ENCODE peak calls at places on chromosomes 7 and 10, in four cellular contexts. N, G, C and T are unnamed samples. For H3K4me1, the result is how much of the 10 kb centered on the place peaks cover.

GRCh38 chr10:23702977-23703414 is 264.1 kb downstream of the OTUD1 start:
- DNase-seq in N (peak), G (peak), C (peak), T (peak)

GRCh38 chr7:28205505-28205904 is 24.9 kb upstream of the JAZF1 start:
- DNase-seq in N (peak), G (no peak), C (no peak), T (no peak)

GRCh38 chr7:66739953-66740301 is 606 bp upstream of the RABGEF1 start:
- DNase-seq in N (no peak), C (no peak), G (peak), T (no peak)

GRCh38 chr7:107989618-107990373 is 13.2 kb downstream of the LAMB1 start:
- DNase-seq in G (no peak), N (no peak), C (no peak), T (no peak)

GRCh38 chr7:140972876-140973829 is 41.6 kb downstream of the MRPS33 start:
- DNase-seq in C (peak), G (no peak), N (no peak), T (no peak)

GRCh38 chr10:130000918-130001317 is 36.8 kb upstream of the EBF3 start:
- DNase-seq in N (no peak), C (no peak), G (no peak), T (no peak)

GRCh38 chr7:43439631-43440401 is 143.1 kb upstream of the STK17A start:
- DNase-seq in C (peak), N (peak), G (peak), T (no peak)

GRCh38 chr7:39321909-39322498 is 244.2 kb upstream of the YAE1 start:
- DNase-seq in N (no peak), C (no peak), G (no peak), T (no peak)

GRCh38 chr7:81294897-81295515 is 376.2 kb upstream of the SEMA3C start:
- DNase-seq in N (no peak), C (no peak), G (no peak), T (peak)

GRCh38 chr10:99296605-99297004 is 32.6 kb upstream of the CNNM1 start:
- DNase-seq in G (no peak), N (no peak), C (no peak), T (no peak)

GRCh38 chr7:31858051-31858450 is 171.0 kb downstream of the PPP1R17 start:
- DNase-seq in G (no peak), C (no peak), N (no peak), T (no peak)

GRCh38 chr10:4848341-4849041 is 22.5 kb downstream of the AKR1E2 start:
- DNase-seq in N (no peak), G (no peak), C (peak), T (no peak)

GRCh38 chr10:131980321-131980720 is 1.4 kb downstream of the BNIP3 start:
- DNase-seq in N (no peak), C (no peak), G (no peak), T (no peak)
- H3K9ac ChIP-seq in N (no peak), C (peak), G (peak), T (no peak)

GRCh38 chr10:48902096-48902495 is 37.5 kb downstream of the LRRC18 start:
- DNase-seq in G (no peak), C (no peak), N (no peak), T (no peak)

GRCh38 chr10:48907730-48908129 is 31.9 kb downstream of the LRRC18 start:
- DNase-seq in G (no peak), N (no peak), C (no peak), T (no peak)

GRCh38 chr10:48903151-48903550 is 36.5 kb downstream of the LRRC18 start:
- DNase-seq in G (no peak), N (no peak), C (no peak), T (no peak)

GRCh38 chr10:48901152-48901705 is 38.4 kb downstream of the LRRC18 start:
- DNase-seq in N (no peak), C (no peak), G (no peak), T (no peak)

GRCh38 chr10:48905311-48905710 is 34.3 kb downstream of the LRRC18 start:
- DNase-seq in C (no peak), N (no peak), G (no peak), T (no peak)
- H3K4me1 ChIP-seq in C (under half), N (under half), G (under half), T (under half)

DNA sequence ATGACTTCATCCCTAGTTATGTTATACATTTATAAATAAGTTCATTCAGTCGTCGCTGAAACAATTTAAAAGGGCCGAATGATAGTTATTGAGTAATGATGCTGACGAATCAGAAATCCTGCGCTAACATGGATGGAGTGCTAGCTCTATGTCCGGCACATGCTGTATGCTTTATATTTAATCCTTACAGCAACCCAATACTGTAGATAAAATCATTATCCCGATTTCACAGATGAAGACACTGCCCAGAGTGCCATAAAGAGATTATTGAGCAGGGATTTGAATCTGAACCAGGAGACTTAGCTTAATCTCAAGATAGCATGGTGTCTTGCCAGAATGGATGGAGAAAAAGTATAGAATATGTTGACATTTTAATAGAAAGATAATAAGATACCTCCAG is 1.1 kb upstream of the ICA1 start:
- DNase-seq in G (no peak), C (no peak), N (no peak), T (no peak)
- H3K4me3 ChIP-seq in G (no peak), C (no peak), N (peak), T (no peak)

GRCh38 chr10:73639286-73639685 is 2.0 kb downstream of the MYOZ1 start:
- DNase-seq in C (no peak), N (no peak), G (no peak), T (no peak)
- H3K9ac ChIP-seq in C (no peak), N (no peak), G (no peak), T (no peak)

GRCh38 chr7:120402368-120402767 is 129.4 kb downstream of the KCND2 start:
- DNase-seq in C (no peak), G (no peak), N (no peak), T (no peak)

GRCh38 chr7:120402801-120403200 is 129.8 kb downstream of the KCND2 start:
- DNase-seq in C (no peak), G (no peak), N (no peak), T (no peak)

GRCh38 chr7:120404042-120404441 is 131.1 kb downstream of the KCND2 start:
- DNase-seq in C (no peak), N (no peak), G (peak), T (no peak)

GRCh38 chr7:120405652-120406051 is 132.7 kb downstream of the KCND2 start:
- DNase-seq in N (no peak), C (no peak), G (no peak), T (no peak)

DNA sequence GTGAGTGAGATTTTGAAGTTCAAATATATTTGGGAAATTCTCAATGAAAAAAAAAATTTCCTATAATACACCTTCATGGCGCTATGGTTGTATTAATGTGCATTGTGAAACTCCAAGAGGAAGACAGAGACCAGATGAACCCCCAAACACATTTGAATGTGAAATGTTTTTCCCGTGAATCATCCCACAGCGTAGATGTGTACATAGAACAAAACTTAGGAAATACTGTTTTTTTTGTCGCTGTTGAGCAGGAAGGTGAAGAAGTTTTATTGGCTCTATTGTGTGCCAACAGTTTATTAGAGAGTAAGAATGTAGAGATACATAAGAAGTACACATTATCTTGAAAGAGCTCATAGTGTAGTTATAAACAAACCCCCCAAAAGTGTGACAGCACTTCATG is 134.0 kb downstream of the KCND2 start:
- DNase-seq in N (no peak), G (no peak), C (no peak), T (no peak)
- H3K4me1 ChIP-seq in N (under half), G (under half), C (under half), T (under half)